ENCODE peak calls at places on chromosomes 12 and 14, in ten cellular contexts. B, U, G, C, E, N, V, X, Y and K are unnamed samples.

GRCh38 chr12:31874961-31875608 is 84.1 kb upstream of the RESF1 start:
- DNase-seq in B (peak), U (peak), G (peak), C (peak), E (peak), N (peak), V (peak), X (peak), Y (peak), K (no peak)

GRCh38 chr14:103547941-103548462 is 14.5 kb downstream of the BAG5 start:
- DNase-seq in B (no peak), U (no peak), G (no peak), C (no peak), E (no peak), N (no peak), V (no peak), X (no peak), Y (no peak), K (no peak)

GRCh38 chr14:49621114-49621881 is 699 bp downstream of the MGAT2 start:
- DNase-seq in B (peak), U (peak), G (peak), C (peak), E (peak), N (peak), V (peak), X (peak), Y (no peak), K (peak)

GRCh38 chr12:113299619-113300237 is 35.2 kb downstream of the SLC8B1 start:
- DNase-seq in B (peak), U (peak), G (peak), C (peak), E (no peak), N (peak), V (peak), X (peak), Y (peak), K (no peak)

GRCh38 chr14:23009483-23009938 is 432 bp downstream of the C14orf93 start:
- DNase-seq in B (no peak), U (no peak), G (no peak), C (no peak), E (no peak), N (no peak), V (no peak), X (no peak), Y (no peak), K (no peak)

GRCh38 chr14:91220581-91221000 is 23.9 kb downstream of the GPR68 start:
- DNase-seq in B (no peak), U (peak), G (no peak), C (no peak), E (no peak), N (no peak), V (no peak), X (peak), Y (no peak), K (no peak)

GRCh38 chr14:89454971-89455370 is 37.9 kb upstream of the FOXN3 start:
- DNase-seq in B (no peak), U (no peak), G (no peak), C (peak), E (no peak), N (no peak), V (no peak), X (no peak), Y (no peak), K (no peak)

GRCh38 chr12:271165-271564 is 8.5 kb upstream of the SLC6A13 start:
- DNase-seq in B (no peak), U (no peak), G (no peak), C (no peak), E (no peak), N (no peak), V (no peak), X (no peak), Y (no peak), K (no peak)

GRCh38 chr12:18323159-18323558 is 61.8 kb downstream of the PIK3C2G start:
- DNase-seq in B (no peak), U (no peak), G (no peak), C (peak), E (no peak), N (peak), V (peak), X (no peak), Y (no peak), K (no peak)

DNA sequence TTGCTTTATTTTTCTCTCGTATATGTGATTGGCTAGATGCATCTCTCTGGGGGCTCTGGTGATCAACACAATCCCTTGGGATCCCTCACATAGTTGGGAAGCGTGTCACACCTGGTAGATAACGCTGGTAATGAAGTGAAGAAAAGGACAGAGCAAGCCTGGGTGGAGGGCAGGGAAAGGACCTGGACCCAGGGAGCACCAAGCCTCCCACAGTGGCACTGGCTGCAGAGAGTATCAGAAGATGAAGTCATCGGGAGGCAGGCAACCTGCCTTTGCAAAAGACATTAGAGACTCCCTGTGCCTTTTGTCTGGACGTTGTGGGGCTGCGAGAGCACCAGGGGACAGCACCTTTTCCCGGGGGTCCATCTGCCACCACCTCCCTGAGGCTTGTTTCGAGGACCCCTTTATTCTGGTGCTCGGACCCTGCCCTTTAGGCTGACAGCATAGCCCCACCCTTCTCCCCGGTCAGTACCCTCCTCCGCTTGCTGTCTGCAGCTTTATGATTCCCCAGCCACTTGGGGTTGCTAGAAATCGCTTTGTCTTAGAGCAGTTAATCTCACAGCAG is 116.4 kb downstream of the EML1 start:
- DNase-seq in B (no peak), U (no peak), G (no peak), C (no peak), E (no peak), N (no peak), V (no peak), X (no peak), Y (no peak), K (no peak)
- TF ChIP-seq CTCF in B (no peak), U (no peak), G (no peak), C (no peak), E (no peak), N (no peak), V (no peak), X (no peak), Y (no peak), K (no peak)

GRCh38 chr14:76514599-76514998 is 138.7 kb downstream of the ESRRB start:
- DNase-seq in B (no peak), U (no peak), G (no peak), C (peak), E (no peak), N (no peak), V (peak), X (no peak), Y (no peak), K (no peak)

GRCh38 chr14:76510255-76510654 is 134.3 kb downstream of the ESRRB start:
- DNase-seq in B (no peak), U (no peak), G (no peak), C (no peak), E (no peak), N (no peak), V (no peak), X (no peak), Y (no peak), K (no peak)

GRCh38 chr14:76509291-76509690 is 133.4 kb downstream of the ESRRB start:
- DNase-seq in B (no peak), U (no peak), G (no peak), C (no peak), E (no peak), N (no peak), V (no peak), X (no peak), Y (no peak), K (no peak)
- TF ChIP-seq CTCF in B (no peak), U (no peak), G (no peak), C (no peak), E (no peak), N (no peak), V (no peak), X (no peak), Y (no peak), K (no peak)

DNA sequence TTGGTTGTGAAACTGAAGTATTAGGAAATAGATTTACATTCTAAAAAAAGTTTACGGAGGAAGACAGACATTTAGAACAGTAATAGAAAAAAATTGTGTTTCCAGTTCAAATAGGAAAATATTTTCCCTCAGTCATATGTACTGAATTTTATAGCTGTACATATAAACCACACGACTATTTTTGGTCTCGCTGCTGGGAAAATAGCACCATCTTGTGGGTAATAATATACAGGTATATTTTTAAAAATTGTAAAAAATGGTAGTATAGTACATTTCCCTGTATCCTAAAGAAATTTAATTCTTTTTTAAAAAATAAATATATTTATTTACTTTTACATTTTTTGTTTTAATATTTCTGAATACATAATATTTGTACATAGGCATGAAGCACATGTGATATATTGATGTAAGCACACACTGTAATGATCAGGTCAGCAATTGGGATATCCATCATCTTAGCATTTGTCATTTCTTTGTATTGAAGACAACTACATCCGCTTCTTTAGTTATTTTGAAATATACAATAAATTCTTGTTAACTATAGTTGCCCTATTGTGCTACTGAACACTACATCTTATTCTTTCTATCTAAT is 168.6 kb downstream of the ALX1 start:
- DNase-seq in B (no peak), U (no peak), G (no peak), C (peak), E (no peak), N (no peak), V (peak), X (no peak), Y (no peak), K (no peak)
- TF ChIP-seq CTCF in B (peak), U (peak), G (peak), C (peak), E (peak), N (peak), V (peak), X (no peak), Y (peak), K (peak)

DNA sequence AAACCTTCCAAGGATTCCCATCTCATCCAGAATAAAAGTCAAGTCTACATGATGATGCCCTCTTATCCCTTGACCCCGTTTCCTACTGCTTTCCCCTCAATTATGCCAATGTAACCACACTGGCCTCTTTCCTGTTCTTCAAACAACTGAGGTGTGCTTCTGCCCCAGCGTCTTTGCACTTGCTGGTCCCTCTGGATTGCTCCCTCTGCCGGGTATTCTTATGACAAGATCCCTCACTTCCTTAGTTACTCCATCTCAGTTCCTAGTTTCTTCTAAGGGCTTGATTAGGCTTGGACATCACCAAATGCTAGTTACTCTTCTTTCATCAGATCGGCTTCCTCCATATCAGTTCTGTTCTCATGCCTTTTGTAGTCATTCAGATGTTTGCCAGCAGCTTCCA is 32.7 kb upstream of the PELI2 start:
- DNase-seq in B (no peak), U (no peak), G (no peak), C (no peak), E (no peak), N (no peak), V (no peak), X (no peak), Y (no peak), K (no peak)
- TF ChIP-seq CTCF in B (no peak), U (no peak), G (no peak), C (no peak), E (no peak), N (no peak), V (no peak), X (no peak), Y (no peak), K (no peak)

DNA sequence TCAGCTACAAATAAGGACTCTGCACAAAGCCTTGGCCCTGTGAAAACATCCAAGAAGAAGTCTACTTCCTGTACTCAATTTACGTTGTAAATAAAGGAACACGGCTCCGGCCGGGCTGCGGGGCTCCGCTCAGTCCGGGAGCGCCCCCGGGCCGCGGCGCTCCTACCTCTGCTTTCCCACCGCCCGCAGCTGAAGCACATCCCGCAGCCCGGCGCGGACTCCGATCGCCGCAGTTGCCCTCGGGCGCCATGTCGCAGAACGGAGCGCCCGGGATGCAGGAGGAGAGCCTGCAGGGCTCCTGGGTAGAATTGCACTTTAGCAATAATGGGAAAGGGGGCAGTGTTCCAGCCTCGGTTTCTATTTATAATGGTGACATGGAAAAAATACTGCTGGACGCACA is 502.3 kb upstream of the FOXG1 start:
- DNase-seq in B (no peak), U (no peak), G (no peak), C (peak), E (no peak), N (no peak), V (no peak), X (no peak), Y (no peak), K (no peak)
- TF ChIP-seq CTCF in B (no peak), U (no peak), G (no peak), C (no peak), E (no peak), N (no peak), V (no peak), X (no peak), Y (no peak), K (no peak)

GRCh38 chr14:73761621-73762355 is 47.6 kb upstream of the PNMA1 start:
- DNase-seq in B (no peak), U (no peak), G (no peak), C (no peak), E (no peak), N (no peak), V (no peak), X (no peak), Y (no peak), K (no peak)

GRCh38 chr14:73760598-73761586 is 46.7 kb upstream of the PNMA1 start:
- DNase-seq in B (no peak), U (no peak), G (no peak), C (no peak), E (no peak), N (no peak), V (no peak), X (no peak), Y (no peak), K (no peak)

GRCh38 chr14:73758392-73759182 is 44.4 kb upstream of the PNMA1 start:
- DNase-seq in B (peak), U (peak), G (peak), C (peak), E (peak), N (peak), V (peak), X (peak), Y (no peak), K (peak)

GRCh38 chr14:73759183-73759713 is 45.1 kb upstream of the PNMA1 start:
- DNase-seq in B (peak), U (peak), G (peak), C (peak), E (peak), N (peak), V (peak), X (peak), Y (no peak), K (peak)

DNA sequence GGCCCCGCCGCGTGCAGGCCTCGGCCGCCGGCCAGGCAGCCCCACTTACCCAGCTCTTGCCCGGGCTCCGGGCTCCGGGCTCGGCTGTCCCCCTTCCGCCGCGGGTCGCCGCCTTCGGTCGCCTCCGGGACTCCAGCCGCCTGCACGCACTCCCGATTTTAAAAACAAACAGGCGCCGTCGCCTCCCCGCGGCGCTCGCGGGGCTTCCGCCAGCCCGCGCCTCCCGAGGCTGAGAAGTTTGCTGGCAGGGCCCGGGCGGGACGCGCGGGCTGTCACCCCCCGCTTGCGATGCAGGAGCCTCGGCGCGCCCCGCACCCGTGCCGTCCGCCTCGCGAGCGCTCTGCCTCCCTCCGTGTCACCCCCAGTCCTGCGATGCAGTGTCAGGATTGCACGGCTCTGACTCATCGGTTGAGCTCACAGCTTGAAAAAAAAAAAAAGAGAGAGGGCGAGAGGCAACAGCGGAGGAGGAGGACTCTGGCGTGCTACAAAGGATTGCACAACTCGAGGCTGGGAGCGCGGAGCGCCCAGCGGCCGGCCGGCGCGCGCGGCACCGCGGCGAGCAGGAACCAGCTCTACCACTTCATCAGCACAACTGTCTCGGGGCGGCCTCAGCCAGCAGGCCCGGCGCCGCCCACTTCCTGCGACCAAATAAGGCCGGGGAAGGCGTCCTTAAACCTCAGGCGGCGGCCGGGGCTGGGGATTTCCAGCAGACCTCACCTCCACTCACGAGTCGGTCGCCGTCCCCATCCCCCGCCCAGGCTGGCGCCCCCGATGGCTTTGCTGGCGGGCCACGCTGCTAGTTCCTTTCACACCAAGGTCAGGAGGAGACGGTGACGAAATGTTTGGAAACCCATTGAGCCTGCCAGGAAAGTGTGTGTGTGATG is 45.8 kb upstream of the PNMA1 start:
- DNase-seq in B (peak), U (peak), G (peak), C (peak), E (peak), N (peak), V (peak), X (peak), Y (peak), K (peak)
- TF ChIP-seq CTCF in B (no peak), U (peak), G (peak), C (no peak), E (no peak), N (no peak), V (no peak), X (no peak), Y (no peak), K (no peak)

GRCh38 chr14:58398495-58398894 is 2.8 kb downstream of the TOMM20L start:
- DNase-seq in B (no peak), U (no peak), G (no peak), C (no peak), E (no peak), N (no peak), V (no peak), X (no peak), Y (no peak), K (no peak)

GRCh38 chr14:58398895-58399294 is 3.2 kb downstream of the TOMM20L start:
- DNase-seq in B (no peak), U (no peak), G (no peak), C (no peak), E (no peak), N (no peak), V (no peak), X (no peak), Y (no peak), K (no peak)

GRCh38 chr14:58395815-58396626 is at the start of gene TOMM20L:
- DNase-seq in B (peak), U (peak), G (peak), C (peak), E (peak), N (peak), V (peak), X (peak), Y (peak), K (peak)

GRCh38 chr14:58401587-58401986 is 5.9 kb downstream of the TOMM20L start:
- DNase-seq in B (no peak), U (no peak), G (no peak), C (no peak), E (no peak), N (no peak), V (no peak), X (no peak), Y (no peak), K (no peak)
- TF ChIP-seq CTCF in B (no peak), U (no peak), G (no peak), C (no peak), E (no peak), N (no peak), V (no peak), X (no peak), Y (no peak), K (no peak)

DNA sequence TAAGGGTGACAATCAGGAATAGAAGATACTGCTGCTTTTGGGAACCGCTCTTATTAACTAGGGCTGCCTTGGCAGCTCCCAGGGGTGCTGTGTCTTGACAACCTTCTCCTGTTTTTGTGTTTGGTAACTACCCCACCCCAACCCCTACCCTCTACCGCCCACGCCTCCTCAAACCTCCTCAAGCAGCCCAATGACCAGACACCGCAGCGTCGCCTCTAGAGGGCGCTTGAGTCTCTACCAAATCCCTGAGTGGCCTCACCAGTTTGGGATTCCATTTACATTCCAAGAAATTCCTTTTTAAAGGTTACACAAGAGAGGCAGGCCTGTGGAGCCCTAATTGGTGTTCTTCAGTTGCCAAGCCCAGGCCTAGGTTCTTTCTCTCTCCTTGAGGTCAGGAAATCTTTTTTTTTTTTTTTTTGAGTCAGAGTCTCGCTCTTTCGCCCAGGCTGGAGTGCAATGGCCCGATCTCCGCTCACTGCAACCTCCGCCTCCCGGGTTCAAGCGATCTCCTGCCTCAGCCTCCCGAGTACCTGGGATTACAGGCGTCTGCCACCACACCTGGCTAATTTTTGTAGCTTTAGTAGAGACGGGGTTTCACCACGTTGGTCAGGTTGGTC is 72.4 kb upstream of the USP44 start:
- DNase-seq in B (peak), U (peak), G (peak), C (peak), E (no peak), N (peak), V (peak), X (peak), Y (peak), K (peak)
- TF ChIP-seq CTCF in B (peak), U (peak), G (peak), C (peak), E (peak), N (peak), V (peak), X (peak), Y (peak), K (peak)

DNA sequence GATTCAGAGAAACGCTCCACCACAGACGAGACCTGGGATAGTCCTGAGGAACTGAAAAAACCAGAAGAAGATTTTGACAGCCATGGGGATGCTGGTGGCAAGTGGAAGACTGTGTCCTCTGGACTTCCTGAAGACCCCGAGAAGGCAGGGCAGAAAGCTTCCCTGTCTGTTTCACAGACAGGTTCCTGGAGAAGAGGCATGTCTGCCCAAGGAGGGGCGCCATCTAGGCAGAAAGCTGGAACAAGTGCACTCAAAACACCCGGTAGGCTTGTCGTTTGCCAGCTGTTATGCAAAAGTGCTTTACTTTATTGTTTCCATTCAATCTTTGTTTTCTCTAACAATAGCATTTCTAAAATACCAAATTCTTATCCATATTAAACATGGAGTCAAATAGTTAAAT is 287.3 kb downstream of the NAV3 start:
- DNase-seq in B (no peak), U (no peak), G (no peak), C (no peak), E (no peak), N (no peak), V (no peak), X (no peak), Y (no peak), K (no peak)
- TF ChIP-seq CTCF in B (no peak), U (no peak), G (no peak), C (no peak), E (no peak), N (peak), V (no peak), X (no peak), Y (no peak), K (peak)

GRCh38 chr14:77206877-77207389 is 25.3 kb downstream of the TMEM63C start:
- DNase-seq in B (no peak), U (no peak), G (no peak), C (no peak), E (no peak), N (no peak), V (no peak), X (no peak), Y (no peak), K (no peak)
- TF ChIP-seq CTCF in B (no peak), U (no peak), G (no peak), C (no peak), E (no peak), N (no peak), V (no peak), X (no peak), Y (no peak), K (no peak)